ENCODE peak calls at places on chromosome 21, in four cellular contexts. O is stimulated activated CD4-positive, alpha-beta T cell treated with anti-CD3 and anti-CD28 coated beads, Interleukin-12 subunit alpha, Interleukin-12 subunit beta, amount 100 ng/mL, for 24 hours; C is cardiac fibroblast; A is EL. B is an unnamed sample.

GRCh38 chr21:39523398-39523797 is 71.6 kb downstream of the SH3BGR start:
- DNase-seq in O (no peak), C (no peak), A (no peak), B (peak; percentile 55)

GRCh38 chr21:40689241-40689640 is 157.7 kb downstream of the DSCAM start:
- DNase-seq in O (no peak), C (no peak), A (no peak), B (no peak)

GRCh38 chr21:34797926-34798595 is 129.3 kb downstream of the CLIC6 start:
- DNase-seq in O (no peak), C (no peak), A (no peak), B (no peak)

GRCh38 chr21:44436958-44437357 is 18.4 kb upstream of the LRRC3 start:
- DNase-seq in O (no peak), C (no peak), A (no peak), B (peak; percentile 20)

GRCh38 chr21:44758781-44759627 is 42.6 kb downstream of the UBE2G2 start:
- DNase-seq in O (no peak), C (no peak), A (no peak), B (no peak)

GRCh38 chr21:34647552-34647951 is 21.2 kb upstream of the CLIC6 start:
- DNase-seq in O (no peak), C (no peak), A (no peak), B (no peak)

GRCh38 chr21:16419188-16419874 is 689.5 kb downstream of the USP25 start:
- DNase-seq in O (no peak), C (peak; percentile 83), A (no peak), B (peak; percentile 62)

GRCh38 chr21:15893902-15894301 is 164.1 kb downstream of the USP25 start:
- DNase-seq in O (no peak), C (no peak), A (no peak), B (no peak)

GRCh38 chr21:44365251-44365966 is 12.0 kb downstream of the TRPM2 start:
- DNase-seq in O (no peak), C (no peak), A (no peak), B (no peak)

GRCh38 chr21:17050646-17051045 is 462.2 kb upstream of the CXADR start:
- DNase-seq in O (no peak), C (no peak), A (no peak), B (no peak)

GRCh38 chr21:31340499-31340898 is 3.6 kb downstream of the TIAM1 start:
- DNase-seq in O (no peak), C (no peak), A (no peak), B (no peak)

GRCh38 chr21:38925923-38926322 is 120.2 kb downstream of the ETS2 start:
- DNase-seq in O (no peak), C (peak; percentile 91), A (peak; percentile 92), B (no peak)

GRCh38 chr21:41932576-41933258 is 21.1 kb downstream of the C2CD2 start:
- DNase-seq in O (no peak), C (peak; percentile 87), A (peak; percentile 70), B (peak; percentile 54)

GRCh38 chr21:38460171-38460742 is 38.0 kb downstream of the ERG start:
- DNase-seq in O (no peak), C (peak; percentile 91), A (peak; percentile 65), B (no peak)

GRCh38 chr21:44742418-44743153 is 31.2 kb upstream of the TSPEAR start:
- DNase-seq in O (no peak), C (peak; percentile 38), A (no peak), B (no peak)

GRCh38 chr21:46274797-46275390 is 10.5 kb downstream of the MCM3AP start:
- DNase-seq in O (no peak), C (no peak), A (no peak), B (no peak)

GRCh38 chr21:14096172-14096571 is 114.6 kb downstream of the LIPI start:
- DNase-seq in O (no peak), C (no peak), A (no peak), B (no peak)

GRCh38 chr21:8989261-8989882 is 1532.0 kb upstream of the TPTE start:
- DNase-seq in O (no peak), C (no peak), A (no peak), B (no peak)

GRCh38 chr21:33968082-33968997 is 52.7 kb upstream of the ATP5PO start:
- DNase-seq in O (no peak), C (peak; percentile 80), A (peak; percentile 76), B (no peak)

GRCh38 chr21:44370027-44370735 is 16.8 kb downstream of the TRPM2 start:
- DNase-seq in O (no peak), C (peak; percentile 49), A (peak; percentile 60), B (no peak)

GRCh38 chr21:29164330-29164942 is 34.0 kb downstream of the MAP3K7CL start:
- DNase-seq in O (no peak), C (peak; percentile 95), A (peak; percentile 86), B (no peak)

GRCh38 chr21:30257773-30258172 is 25.0 kb downstream of the KRTAP24-1 start:
- DNase-seq in O (no peak), C (peak; percentile 75), A (no peak), B (no peak)

GRCh38 chr21:46040707-46041106 is 57.2 kb upstream of the COL6A2 start:
- DNase-seq in O (no peak), C (no peak), A (no peak), B (no peak)

GRCh38 chr21:44273046-44273445 is 11.3 kb upstream of the DNMT3L start:
- DNase-seq in O (no peak), C (no peak), A (no peak), B (no peak)

GRCh38 chr21:16363563-16363962 is 633.8 kb downstream of the USP25 start:
- DNase-seq in O (no peak), C (no peak), A (no peak), B (no peak)